ENCODE peak calls at places on chromosome 11, in nine cellular contexts. F is AG10803, H is tibial artery, P is fibroblast of mammary gland, O is heart right ventricle, I is kidney, N is fibroblast of villous mesenchyme, Q is epithelial cell of esophagus, A is fibroblast of pulmonary artery. K is an unnamed sample.

GRCh38 chr11:119751281-119752060 is 22.5 kb upstream of the NECTIN1 start:
- DNase-seq in H (no peak), F (no peak), A (no peak), P (no peak), N (no peak), O (no peak), Q (no peak), I (no peak), K (no peak)

GRCh38 chr11:4576880-4577279 is 4.7 kb upstream of the OR52I2 start:
- DNase-seq in Q (no peak), F (no peak), O (no peak), P (no peak), A (no peak), I (no peak), H (no peak), N (no peak), K (no peak)

GRCh38 chr11:117076941-117077659 is 21.1 kb downstream of the SIK3 start:
- DNase-seq in N (peak; percentile 76), A (no peak), O (no peak), P (no peak), F (no peak), Q (no peak), I (no peak), H (no peak), K (no peak)

GRCh38 chr11:29200776-29201574 is 815.9 kb downstream of the KCNA4 start:
- DNase-seq in F (no peak), Q (peak; percentile 64), I (no peak), H (no peak), A (no peak), O (no peak), P (no peak), N (no peak), K (no peak)

GRCh38 chr11:1839924-1840779 is 1.4 kb downstream of the TNNI2 start:
- DNase-seq in N (no peak), H (peak; percentile 70), Q (no peak), F (no peak), P (no peak), O (peak; percentile 56), I (peak; percentile 82), A (no peak), K (no peak)

GRCh38 chr11:61009392-61010275 is 38.2 kb downstream of the CD6 start:
- DNase-seq in I (peak; percentile 54), A (no peak), Q (no peak), O (no peak), N (no peak), H (no peak), F (no peak), P (no peak), K (no peak)

GRCh38 chr11:84430661-84431060 is 1144.5 kb upstream of the CCDC90B start:
- DNase-seq in N (no peak), I (no peak), P (no peak), Q (peak; percentile 12), A (no peak), F (no peak), O (no peak), H (no peak), K (no peak)

GRCh38 chr11:86591631-86592030 is 80.8 kb downstream of the ME3 start:
- DNase-seq in N (no peak), A (no peak), O (no peak), P (no peak), Q (no peak), H (no peak), F (no peak), I (no peak), K (peak; percentile 43)

GRCh38 chr11:96014234-96014633 is 90.3 kb upstream of the MTMR2 start:
- DNase-seq in H (no peak), A (peak; percentile 49), N (peak; percentile 71), Q (peak; percentile 63), O (no peak), F (peak; percentile 60), I (no peak), P (peak; percentile 71), K (no peak)

GRCh38 chr11:79087238-79087956 is 353.4 kb downstream of the TENM4 start:
- DNase-seq in P (peak; percentile 66), Q (peak; percentile 42), A (peak; percentile 83), H (no peak), N (peak; percentile 26), I (no peak), F (peak; percentile 85), O (no peak), K (peak; percentile 74)

GRCh38 chr11:76629853-76630599 is 40.5 kb downstream of the LRRC32 start:
- DNase-seq in H (peak; percentile 84), A (peak; percentile 74), I (peak; percentile 90), O (peak; percentile 87), F (peak; percentile 68), N (peak; percentile 93), Q (no peak), P (peak; percentile 40), K (no peak)

GRCh38 chr11:16925495-16926065 is 88.6 kb downstream of the PLEKHA7 start:
- DNase-seq in N (peak; percentile 30), P (no peak), H (no peak), F (peak; percentile 9), Q (peak; percentile 37), A (peak; percentile 25), I (peak; percentile 84), O (peak; percentile 23), K (no peak)

GRCh38 chr11:120317689-120318195 is 7.4 kb upstream of the TLCD5 start:
- DNase-seq in O (no peak), H (no peak), F (no peak), P (no peak), N (no peak), Q (no peak), A (no peak), I (no peak), K (no peak)

GRCh38 chr11:102288745-102289083 is 28.6 kb upstream of the BIRC3 start:
- DNase-seq in N (peak; percentile 30), Q (no peak), H (no peak), P (no peak), A (no peak), I (no peak), F (no peak), O (no peak), K (no peak)

GRCh38 chr11:102289510-102290078 is 27.7 kb upstream of the BIRC3 start:
- DNase-seq in F (peak; percentile 20), P (no peak), A (no peak), Q (no peak), N (peak; percentile 40), O (no peak), H (no peak), I (no peak), K (no peak)

GRCh38 chr11:102286292-102286691 is 31.0 kb upstream of the BIRC3 start:
- DNase-seq in A (no peak), I (no peak), F (no peak), O (no peak), H (no peak), Q (no peak), P (no peak), N (no peak), K (no peak)

GRCh38 chr11:102291831-102292230 is 25.5 kb upstream of the BIRC3 start:
- DNase-seq in O (no peak), F (no peak), A (no peak), P (no peak), N (no peak), Q (no peak), H (no peak), I (no peak), K (no peak)

GRCh38 chr11:102287963-102288744 is 29.1 kb upstream of the BIRC3 start:
- DNase-seq in H (no peak), O (peak; percentile 55), N (peak; percentile 81), P (peak; percentile 83), F (peak; percentile 78), I (no peak), Q (peak; percentile 81), A (peak; percentile 87), K (no peak)
- H3K4me3 ChIP-seq in H (no peak overlapping the region), O (peak overlapping the region; percentile 27), N (peak overlapping the region; percentile 34), P (peak overlapping the region; percentile 30), F (peak overlapping the region; percentile 31), I (peak overlapping the region; percentile 57), Q (no peak overlapping the region), A (peak overlapping the region; percentile 37), K (no peak overlapping the region)

GRCh38 chr11:13487661-13488030 is 8.2 kb downstream of the PTH start:
- DNase-seq in I (no peak), P (peak; percentile 1), O (no peak), N (no peak), F (peak; percentile 12), H (no peak), Q (peak; percentile 61), A (peak; percentile 21), K (no peak)
- TF ChIP-seq CTCF in I (no peak), P (peak; percentile 29), O (peak; percentile 18), N (peak; percentile 35), F (peak; percentile 52), H (no peak), Q (peak; percentile 71), A (peak; percentile 45), K (peak; percentile 46)

GRCh38 chr11:124865902-124866851 is 945 bp downstream of the ROBO3 start:
- DNase-seq in F (peak; percentile 18), O (no peak), Q (peak; percentile 57), N (peak; percentile 37), I (peak; percentile 75), H (no peak), P (no peak), A (peak; percentile 35), K (no peak)
- H3K4me3 ChIP-seq in F (peak overlapping the region; percentile 24), O (peak overlapping the region; percentile 44), Q (no peak overlapping the region), N (peak overlapping the region; percentile 27), I (no peak overlapping the region), H (peak overlapping the region; percentile 44), P (peak overlapping the region; percentile 23), A (peak overlapping the region; percentile 36), K (peak overlapping the region; percentile 33)

GRCh38 chr11:13261600-13262061 is 16.0 kb upstream of the BMAL1 start:
- DNase-seq in N (peak; percentile 89), A (peak; percentile 82), I (no peak), H (no peak), P (peak; percentile 93), O (peak; percentile 8), Q (peak; percentile 88), F (peak; percentile 93), K (peak; percentile 88)

GRCh38 chr11:13260196-13260962 is 17.2 kb upstream of the BMAL1 start:
- DNase-seq in F (peak; percentile 16), H (no peak), O (no peak), Q (peak; percentile 95), N (no peak), I (no peak), P (peak; percentile 44), A (no peak), K (no peak)

GRCh38 chr11:13260963-13261599 is 16.5 kb upstream of the BMAL1 start:
- DNase-seq in N (peak; percentile 19), F (peak; percentile 50), A (peak; percentile 51), O (peak; percentile 34), Q (peak; percentile 36), H (peak; percentile 33), P (peak; percentile 66), I (peak; percentile 71), K (no peak)

GRCh38 chr11:13258855-13259254 is 18.7 kb upstream of the BMAL1 start:
- DNase-seq in I (no peak), O (no peak), P (no peak), N (no peak), Q (no peak), A (no peak), F (no peak), H (no peak), K (no peak)

GRCh38 chr11:13259374-13259773 is 18.2 kb upstream of the BMAL1 start:
- DNase-seq in O (no peak), I (no peak), H (no peak), F (no peak), P (no peak), N (no peak), Q (no peak), A (no peak), K (no peak)
- TF ChIP-seq CTCF in O (no peak), I (no peak), H (no peak), F (no peak), P (no peak), N (no peak), Q (no peak), A (no peak), K (no peak)

GRCh38 chr11:125904678-125905077 is 370 bp downstream of the DDX25 start:
- DNase-seq in I (no peak), N (no peak), Q (no peak), A (no peak), O (no peak), P (no peak), F (no peak), H (no peak), K (no peak)
- H3K4me3 ChIP-seq in I (peak overlapping the region; percentile 94), N (no peak overlapping the region), Q (no peak overlapping the region), A (no peak overlapping the region), O (peak overlapping the region; percentile 65), P (no peak overlapping the region), F (no peak overlapping the region), H (no peak overlapping the region), K (peak overlapping the region; percentile 18)